ENCODE peak calls at places on chromosomes 4 and X, in seven cellular contexts. One of them, this sample, is unnamed. For H3K36me3, H3K4me1 and H3K9me3, the result is how much of the 10 kb centered on the place peaks cover.

GRCh38 chr4:87005690-87006461 is 71.1 kb downstream of the AFF1 start:
- DNase-seq in heart left ventricle: no peak
- DNase-seq in tibial nerve: no peak
- DNase-seq in Panc1: no peak
- DNase-seq in neuronal stem cell: no peak
- DNase-seq in mammary epithelial cell: no peak
- DNase-seq in ovary: no peak
- DNase-seq in this sample: no peak

GRCh38 chr4:123997116-123997515 is 600.5 kb downstream of the SPRY1 start:
- DNase-seq in ovary: no peak
- DNase-seq in mammary epithelial cell: no peak
- DNase-seq in Panc1: no peak
- DNase-seq in tibial nerve: no peak
- DNase-seq in heart left ventricle: peak
- DNase-seq in neuronal stem cell: peak
- DNase-seq in this sample: no peak

GRCh38 chr4:171242831-171243230 is 570.4 kb upstream of the GALNTL6 start:
- DNase-seq in tibial nerve: no peak
- DNase-seq in ovary: no peak
- DNase-seq in mammary epithelial cell: no peak
- DNase-seq in neuronal stem cell: no peak
- DNase-seq in Panc1: no peak
- DNase-seq in heart left ventricle: no peak
- DNase-seq in this sample: no peak

GRCh38 chrX:52585892-52586291 is 68.8 kb downstream of the SSX7 start:
- DNase-seq in Panc1: no peak
- DNase-seq in heart left ventricle: no peak
- DNase-seq in tibial nerve: no peak
- DNase-seq in neuronal stem cell: no peak
- DNase-seq in mammary epithelial cell: no peak
- DNase-seq in ovary: no peak
- DNase-seq in this sample: no peak

GRCh38 chrX:120604359-120604782 is 470 bp downstream of the MCTS1 start:
- DNase-seq in mammary epithelial cell: peak
- DNase-seq in tibial nerve: no peak
- DNase-seq in ovary: no peak
- DNase-seq in heart left ventricle: peak
- DNase-seq in neuronal stem cell: no peak
- DNase-seq in Panc1: no peak
- DNase-seq in this sample: no peak

GRCh38 chr4:166034965-166035364 is 161.9 kb downstream of the TLL1 start:
- DNase-seq in tibial nerve: no peak
- DNase-seq in Panc1: no peak
- DNase-seq in heart left ventricle: no peak
- DNase-seq in mammary epithelial cell: no peak
- DNase-seq in neuronal stem cell: no peak
- DNase-seq in ovary: no peak
- DNase-seq in this sample: no peak

GRCh38 chrX:107626916-107627315 is 1.4 kb upstream of the PRPS1 start:
- DNase-seq in ovary: no peak
- DNase-seq in heart left ventricle: no peak
- DNase-seq in tibial nerve: no peak
- DNase-seq in neuronal stem cell: no peak
- DNase-seq in mammary epithelial cell: no peak
- DNase-seq in Panc1: no peak
- DNase-seq in this sample: no peak

GRCh38 chr4:28250646-28251045 is 1390.0 kb downstream of the STIM2 start:
- DNase-seq in neuronal stem cell: no peak
- DNase-seq in Panc1: no peak
- DNase-seq in tibial nerve: no peak
- DNase-seq in ovary: no peak
- DNase-seq in mammary epithelial cell: no peak
- DNase-seq in heart left ventricle: no peak
- DNase-seq in this sample: no peak

GRCh38 chr4:124415206-124415605 is 297.3 kb downstream of the ANKRD50 start:
- DNase-seq in heart left ventricle: no peak
- DNase-seq in neuronal stem cell: no peak
- DNase-seq in tibial nerve: no peak
- DNase-seq in Panc1: no peak
- DNase-seq in mammary epithelial cell: no peak
- DNase-seq in ovary: no peak
- DNase-seq in this sample: no peak

GRCh38 chrX:1178580-1179057 is 33.8 kb downstream of the CRLF2 start:
- DNase-seq in neuronal stem cell: no peak
- DNase-seq in Panc1: no peak
- DNase-seq in heart left ventricle: no peak
- DNase-seq in mammary epithelial cell: peak
- DNase-seq in ovary: no peak
- DNase-seq in tibial nerve: no peak
- DNase-seq in this sample: no peak

GRCh38 chr4:173264960-173265281 is 69.2 kb downstream of the HMGB2 start:
- DNase-seq in mammary epithelial cell: no peak
- DNase-seq in ovary: no peak
- DNase-seq in neuronal stem cell: no peak
- DNase-seq in heart left ventricle: no peak
- DNase-seq in Panc1: no peak
- DNase-seq in tibial nerve: no peak
- DNase-seq in this sample: no peak

GRCh38 chr4:116829187-116829586 is 256.2 kb downstream of the TRAM1L1 start:
- DNase-seq in tibial nerve: no peak
- DNase-seq in mammary epithelial cell: no peak
- DNase-seq in Panc1: no peak
- DNase-seq in ovary: no peak
- DNase-seq in neuronal stem cell: no peak
- DNase-seq in heart left ventricle: no peak
- DNase-seq in this sample: no peak

GRCh38 chrX:72031118-72031517 is 100.6 kb downstream of the RTL5 start:
- DNase-seq in Panc1: no peak
- DNase-seq in heart left ventricle: no peak
- DNase-seq in neuronal stem cell: no peak
- DNase-seq in tibial nerve: no peak
- DNase-seq in mammary epithelial cell: no peak
- DNase-seq in ovary: no peak
- DNase-seq in this sample: no peak

GRCh38 chr4:38313999-38314561 is 349.9 kb upstream of the KLF3 start:
- DNase-seq in ovary: no peak
- DNase-seq in Panc1: no peak
- DNase-seq in neuronal stem cell: no peak
- DNase-seq in tibial nerve: no peak
- DNase-seq in heart left ventricle: no peak
- DNase-seq in mammary epithelial cell: peak
- DNase-seq in this sample: no peak

GRCh38 chr4:140096483-140096861 is 57.5 kb downstream of the MAML3 start:
- DNase-seq in Panc1: no peak
- DNase-seq in mammary epithelial cell: no peak
- DNase-seq in heart left ventricle: no peak
- DNase-seq in neuronal stem cell: no peak
- DNase-seq in ovary: no peak
- DNase-seq in tibial nerve: no peak
- DNase-seq in this sample: no peak

GRCh38 chrX:114675365-114675764 is 91.5 kb downstream of the HTR2C start:
- DNase-seq in mammary epithelial cell: no peak
- DNase-seq in heart left ventricle: no peak
- DNase-seq in neuronal stem cell: no peak
- DNase-seq in Panc1: no peak
- DNase-seq in ovary: no peak
- DNase-seq in tibial nerve: no peak
- DNase-seq in this sample: no peak

GRCh38 chr4:88219099-88219498 is 60.7 kb upstream of the ABCG2 start:
- DNase-seq in tibial nerve: no peak
- DNase-seq in heart left ventricle: no peak
- DNase-seq in Panc1: peak
- DNase-seq in ovary: no peak
- DNase-seq in neuronal stem cell: peak
- DNase-seq in mammary epithelial cell: peak
- DNase-seq in this sample: no peak

GRCh38 chrX:107448625-107449468 is 605 bp upstream of the FRMPD3 start:
- DNase-seq in ovary: peak
- DNase-seq in mammary epithelial cell: no peak
- DNase-seq in neuronal stem cell: peak
- DNase-seq in heart left ventricle: no peak
- DNase-seq in tibial nerve: no peak
- DNase-seq in Panc1: no peak
- DNase-seq in this sample: no peak

GRCh38 chrX:10579753-10580060 is 40.7 kb downstream of the MID1 start:
- DNase-seq in neuronal stem cell: no peak
- DNase-seq in tibial nerve: no peak
- DNase-seq in heart left ventricle: no peak
- DNase-seq in mammary epithelial cell: no peak
- DNase-seq in Panc1: no peak
- DNase-seq in ovary: no peak
- DNase-seq in this sample: no peak

GRCh38 chr4:86831262-86832090 is 17.7 kb downstream of the SLC10A6 start:
- DNase-seq in ovary: peak
- DNase-seq in heart left ventricle: no peak
- DNase-seq in mammary epithelial cell: peak
- DNase-seq in Panc1: peak
- DNase-seq in tibial nerve: no peak
- DNase-seq in neuronal stem cell: no peak
- DNase-seq in this sample: no peak

GRCh38 chr4:8641931-8642650 is 49.5 kb downstream of the CPZ start:
- DNase-seq in ovary: no peak
- DNase-seq in neuronal stem cell: no peak
- DNase-seq in mammary epithelial cell: no peak
- DNase-seq in heart left ventricle: peak
- DNase-seq in Panc1: no peak
- DNase-seq in tibial nerve: no peak
- DNase-seq in this sample: no peak

GRCh38 chrX:2708601-2709200 is 17.6 kb downstream of the CD99 start:
- DNase-seq in ovary: no peak
- DNase-seq in neuronal stem cell: no peak
- DNase-seq in mammary epithelial cell: no peak
- DNase-seq in tibial nerve: no peak
- DNase-seq in heart left ventricle: no peak
- DNase-seq in Panc1: no peak
- DNase-seq in this sample: no peak

GRCh38 chr4:79831701-79832514 is 241.1 kb downstream of the ANTXR2 start:
- DNase-seq in mammary epithelial cell: no peak
- DNase-seq in neuronal stem cell: no peak
- DNase-seq in ovary: no peak
- DNase-seq in heart left ventricle: no peak
- DNase-seq in Panc1: no peak
- DNase-seq in tibial nerve: no peak
- DNase-seq in this sample: no peak

GRCh38 chr4:153222790-153223417 is 18.7 kb downstream of the TRIM2 start:
- DNase-seq in ovary: peak
- DNase-seq in neuronal stem cell: no peak
- DNase-seq in mammary epithelial cell: peak
- DNase-seq in heart left ventricle: peak
- DNase-seq in Panc1: no peak
- DNase-seq in tibial nerve: peak
- DNase-seq in this sample: no peak

GRCh38 chr4:3689576-3690551 is 76.3 kb upstream of the ADRA2C start:
- DNase-seq in heart left ventricle: no peak
- DNase-seq in ovary: no peak
- DNase-seq in Panc1: no peak
- DNase-seq in mammary epithelial cell: no peak
- DNase-seq in neuronal stem cell: no peak
- DNase-seq in tibial nerve: no peak
- DNase-seq in this sample: peak

GRCh38 chr4:53436251-53436650 is 58.8 kb downstream of the FIP1L1 start:
- DNase-seq in tibial nerve: no peak
- DNase-seq in ovary: no peak
- DNase-seq in neuronal stem cell: no peak
- DNase-seq in heart left ventricle: no peak
- DNase-seq in Panc1: no peak
- DNase-seq in mammary epithelial cell: no peak
- DNase-seq in this sample: no peak

GRCh38 chr4:53432528-53433424 is 55.3 kb downstream of the FIP1L1 start:
- DNase-seq in mammary epithelial cell: no peak
- DNase-seq in Panc1: no peak
- DNase-seq in neuronal stem cell: no peak
- DNase-seq in ovary: no peak
- DNase-seq in tibial nerve: no peak
- DNase-seq in heart left ventricle: no peak
- DNase-seq in this sample: no peak

DNA sequence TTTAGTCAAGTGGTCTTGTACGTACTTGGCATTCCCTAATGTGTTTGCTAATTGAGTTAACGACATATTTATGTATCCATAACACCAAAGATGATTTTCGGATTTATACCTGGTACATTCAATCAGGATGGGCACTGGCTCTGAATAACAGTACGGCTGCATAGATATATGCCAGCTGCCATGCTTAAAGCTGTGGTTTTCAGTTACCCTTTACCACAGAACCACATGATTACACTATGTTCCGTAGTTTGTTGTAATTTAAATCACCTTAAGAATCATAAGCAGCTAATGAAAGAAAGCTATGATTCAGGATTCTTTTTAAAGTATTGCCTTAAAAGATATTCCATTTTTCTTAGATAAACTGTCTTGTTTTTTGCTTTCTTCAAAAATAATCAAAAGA is 53.6 kb downstream of the FIP1L1 start:
- DNase-seq in heart left ventricle: no peak
- DNase-seq in neuronal stem cell: no peak
- DNase-seq in mammary epithelial cell: no peak
- DNase-seq in ovary: no peak
- DNase-seq in tibial nerve: no peak
- DNase-seq in Panc1: no peak
- DNase-seq in this sample: no peak
- H3K36me3 ChIP-seq in heart left ventricle: half or more
- H3K36me3 ChIP-seq in neuronal stem cell: half or more
- H3K36me3 ChIP-seq in mammary epithelial cell: under half
- H3K36me3 ChIP-seq in ovary: under half
- H3K36me3 ChIP-seq in tibial nerve: under half
- H3K36me3 ChIP-seq in Panc1: under half
- H3K36me3 ChIP-seq in this sample: under half

GRCh38 chr4:26413595-26413994 is 76.7 kb downstream of the CCKAR start:
- DNase-seq in mammary epithelial cell: no peak
- DNase-seq in heart left ventricle: no peak
- DNase-seq in tibial nerve: no peak
- DNase-seq in Panc1: no peak
- DNase-seq in neuronal stem cell: no peak
- DNase-seq in ovary: no peak
- DNase-seq in this sample: no peak
- H3K4me1 ChIP-seq in mammary epithelial cell: under half
- H3K4me1 ChIP-seq in heart left ventricle: under half
- H3K4me1 ChIP-seq in tibial nerve: under half
- H3K4me1 ChIP-seq in Panc1: under half
- H3K4me1 ChIP-seq in neuronal stem cell: under half
- H3K4me1 ChIP-seq in ovary: under half
- H3K4me1 ChIP-seq in this sample: under half

DNA sequence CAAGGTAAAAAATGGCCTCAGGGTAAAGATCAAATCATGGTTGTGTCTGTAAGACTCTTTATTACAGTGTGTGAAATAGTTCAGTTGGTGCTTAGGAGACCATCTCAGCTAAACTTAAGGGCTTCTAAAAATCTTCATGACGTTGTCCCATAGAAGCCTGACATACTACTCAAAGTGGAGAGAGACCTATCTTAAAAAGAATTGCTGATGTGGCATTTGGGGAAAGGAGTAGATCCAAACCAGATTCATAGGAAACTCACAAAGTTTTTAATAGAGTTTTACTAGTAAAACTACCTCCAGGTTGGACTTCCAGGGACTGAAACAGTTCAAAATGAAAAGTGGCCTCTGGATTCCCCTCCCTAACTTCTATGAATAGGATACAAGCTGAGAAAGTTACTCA is 81.6 kb downstream of the ZNF81 start:
- DNase-seq in tibial nerve: no peak
- DNase-seq in heart left ventricle: no peak
- DNase-seq in mammary epithelial cell: no peak
- DNase-seq in neuronal stem cell: no peak
- DNase-seq in ovary: no peak
- DNase-seq in Panc1: no peak
- DNase-seq in this sample: no peak
- H3K9me3 ChIP-seq in tibial nerve: under half
- H3K9me3 ChIP-seq in heart left ventricle: under half
- H3K9me3 ChIP-seq in mammary epithelial cell: under half
- H3K9me3 ChIP-seq in neuronal stem cell: under half
- H3K9me3 ChIP-seq in ovary: under half
- H3K9me3 ChIP-seq in Panc1: under half
- H3K9me3 ChIP-seq in this sample: under half

GRCh38 chrX:131477498-131477897 is 66.4 kb upstream of the OR13H1 start:
- DNase-seq in heart left ventricle: no peak
- DNase-seq in neuronal stem cell: no peak
- DNase-seq in Panc1: no peak
- DNase-seq in ovary: no peak
- DNase-seq in tibial nerve: no peak
- DNase-seq in mammary epithelial cell: no peak
- DNase-seq in this sample: no peak
- H3K36me3 ChIP-seq in heart left ventricle: under half
- H3K36me3 ChIP-seq in neuronal stem cell: under half
- H3K36me3 ChIP-seq in Panc1: under half
- H3K36me3 ChIP-seq in ovary: under half
- H3K36me3 ChIP-seq in tibial nerve: under half
- H3K36me3 ChIP-seq in mammary epithelial cell: under half
- H3K36me3 ChIP-seq in this sample: under half

This sample was measured in ascending aorta.